ENCODE peak calls at places on chromosomes 13 and 19, in six cellular contexts. One of them, this sample, is unnamed. For H3K4me1, the result is how much of the 10 kb centered on the place peaks cover.

GRCh38 chr19:54209748-54210494 is 9.3 kb downstream of the RPS9 start:
- DNase-seq in CD8-positive, alpha-beta T cell: no peak
- DNase-seq in ovary: peak
- DNase-seq in K562: peak
- DNase-seq in GM23338: no peak
- DNase-seq in left lung: peak
- DNase-seq in this sample: no peak

GRCh38 chr19:49857834-49858590 is 7.1 kb downstream of the PTOV1 start:
- DNase-seq in K562: no peak
- DNase-seq in CD8-positive, alpha-beta T cell: no peak
- DNase-seq in left lung: peak
- DNase-seq in ovary: no peak
- DNase-seq in GM23338: no peak
- DNase-seq in this sample: no peak

GRCh38 chr13:24251525-24251924 is 57.9 kb upstream of the C1QTNF9 start:
- DNase-seq in CD8-positive, alpha-beta T cell: peak
- DNase-seq in ovary: no peak
- DNase-seq in GM23338: no peak
- DNase-seq in left lung: no peak
- DNase-seq in K562: no peak
- DNase-seq in this sample: no peak

GRCh38 chr19:39110263-39110967 is 15.2 kb upstream of the PAK4 start:
- DNase-seq in K562: peak
- DNase-seq in CD8-positive, alpha-beta T cell: peak
- DNase-seq in left lung: peak
- DNase-seq in ovary: peak
- DNase-seq in GM23338: peak
- DNase-seq in this sample: no peak

GRCh38 chr19:38658462-38659306 is 11.2 kb downstream of the ACTN4 start:
- DNase-seq in left lung: no peak
- DNase-seq in GM23338: no peak
- DNase-seq in ovary: peak
- DNase-seq in K562: no peak
- DNase-seq in CD8-positive, alpha-beta T cell: no peak
- DNase-seq in this sample: no peak

GRCh38 chr19:14763497-14764145 is 14.7 kb downstream of the ADGRE2 start:
- DNase-seq in GM23338: no peak
- DNase-seq in ovary: no peak
- DNase-seq in CD8-positive, alpha-beta T cell: no peak
- DNase-seq in K562: no peak
- DNase-seq in left lung: no peak
- DNase-seq in this sample: no peak

GRCh38 chr13:100315522-100315921 is 226.6 kb downstream of the PCCA start:
- DNase-seq in CD8-positive, alpha-beta T cell: no peak
- DNase-seq in K562: no peak
- DNase-seq in ovary: no peak
- DNase-seq in left lung: no peak
- DNase-seq in GM23338: no peak
- DNase-seq in this sample: no peak

GRCh38 chr13:65597839-65598818 is 1632.0 kb downstream of the PCDH9 start:
- DNase-seq in left lung: no peak
- DNase-seq in CD8-positive, alpha-beta T cell: no peak
- DNase-seq in ovary: no peak
- DNase-seq in K562: no peak
- DNase-seq in GM23338: no peak
- DNase-seq in this sample: no peak

GRCh38 chr19:18932216-18932841 is 8.7 kb downstream of the HOMER3 start:
- DNase-seq in left lung: peak
- DNase-seq in ovary: peak
- DNase-seq in K562: peak
- DNase-seq in GM23338: peak
- DNase-seq in CD8-positive, alpha-beta T cell: peak
- DNase-seq in this sample: no peak

GRCh38 chr13:109182777-109183465 is 553.5 kb downstream of the MYO16 start:
- DNase-seq in ovary: no peak
- DNase-seq in K562: no peak
- DNase-seq in CD8-positive, alpha-beta T cell: no peak
- DNase-seq in left lung: no peak
- DNase-seq in GM23338: peak
- DNase-seq in this sample: no peak

GRCh38 chr13:110540871-110541525 is 20.5 kb downstream of the RAB20 start:
- DNase-seq in K562: no peak
- DNase-seq in ovary: no peak
- DNase-seq in CD8-positive, alpha-beta T cell: no peak
- DNase-seq in left lung: no peak
- DNase-seq in GM23338: no peak
- DNase-seq in this sample: no peak

GRCh38 chr19:48085904-48086864 is 24.4 kb downstream of the PLA2G4C start:
- DNase-seq in CD8-positive, alpha-beta T cell: no peak
- DNase-seq in K562: no peak
- DNase-seq in left lung: no peak
- DNase-seq in GM23338: peak
- DNase-seq in ovary: no peak
- DNase-seq in this sample: no peak

GRCh38 chr19:7559102-7559501 is 23.6 kb downstream of the PNPLA6 start:
- DNase-seq in K562: no peak
- DNase-seq in left lung: no peak
- DNase-seq in ovary: no peak
- DNase-seq in CD8-positive, alpha-beta T cell: no peak
- DNase-seq in GM23338: no peak
- DNase-seq in this sample: no peak

GRCh38 chr19:362154-362553 is 17.6 kb upstream of the MIER2 start:
- DNase-seq in left lung: no peak
- DNase-seq in CD8-positive, alpha-beta T cell: no peak
- DNase-seq in GM23338: no peak
- DNase-seq in K562: no peak
- DNase-seq in ovary: no peak
- DNase-seq in this sample: no peak

GRCh38 chr19:39411006-39411831 is 1.2 kb upstream of the PLEKHG2 start:
- DNase-seq in ovary: no peak
- DNase-seq in K562: no peak
- DNase-seq in GM23338: no peak
- DNase-seq in CD8-positive, alpha-beta T cell: no peak
- DNase-seq in left lung: peak
- DNase-seq in this sample: no peak

GRCh38 chr13:23679214-23679613 is 109.0 kb downstream of the TNFRSF19 start:
- DNase-seq in GM23338: no peak
- DNase-seq in left lung: no peak
- DNase-seq in K562: no peak
- DNase-seq in CD8-positive, alpha-beta T cell: no peak
- DNase-seq in ovary: no peak
- DNase-seq in this sample: no peak

GRCh38 chr19:3124630-3125029 is 11.2 kb upstream of the GNA15 start:
- DNase-seq in CD8-positive, alpha-beta T cell: no peak
- DNase-seq in ovary: no peak
- DNase-seq in left lung: no peak
- DNase-seq in GM23338: no peak
- DNase-seq in K562: no peak
- DNase-seq in this sample: no peak

GRCh38 chr13:46575321-46575721 is 22.4 kb downstream of the LRCH1 start:
- DNase-seq in CD8-positive, alpha-beta T cell: no peak
- DNase-seq in GM23338: no peak
- DNase-seq in K562: no peak
- DNase-seq in left lung: no peak
- DNase-seq in ovary: no peak
- DNase-seq in this sample: no peak

GRCh38 chr13:53368948-53369347 is 340.3 kb downstream of the OLFM4 start:
- DNase-seq in left lung: no peak
- DNase-seq in CD8-positive, alpha-beta T cell: no peak
- DNase-seq in ovary: no peak
- DNase-seq in K562: no peak
- DNase-seq in GM23338: peak
- DNase-seq in this sample: no peak

GRCh38 chr13:28337196-28338045 is 157.5 kb downstream of the FLT1 start:
- DNase-seq in K562: no peak
- DNase-seq in left lung: no peak
- DNase-seq in ovary: no peak
- DNase-seq in GM23338: no peak
- DNase-seq in CD8-positive, alpha-beta T cell: no peak
- DNase-seq in this sample: no peak

GRCh38 chr19:54415208-54415900 is at the start of gene TTYH1:
- DNase-seq in left lung: no peak
- DNase-seq in GM23338: peak
- DNase-seq in CD8-positive, alpha-beta T cell: peak
- DNase-seq in ovary: no peak
- DNase-seq in K562: peak
- DNase-seq in this sample: no peak

GRCh38 chr19:45154064-45154827 is 6.5 kb downstream of the NKPD1 start:
- DNase-seq in CD8-positive, alpha-beta T cell: no peak
- DNase-seq in ovary: peak
- DNase-seq in left lung: no peak
- DNase-seq in GM23338: no peak
- DNase-seq in K562: peak
- DNase-seq in this sample: no peak

GRCh38 chr13:59843040-59843439 is 320.7 kb downstream of the DIAPH3 start:
- DNase-seq in GM23338: peak
- DNase-seq in K562: no peak
- DNase-seq in left lung: no peak
- DNase-seq in CD8-positive, alpha-beta T cell: no peak
- DNase-seq in ovary: no peak
- DNase-seq in this sample: no peak

GRCh38 chr19:46863818-46864629 is 3.2 kb downstream of the ARHGAP35 start:
- DNase-seq in CD8-positive, alpha-beta T cell: no peak
- DNase-seq in GM23338: peak
- DNase-seq in left lung: peak
- DNase-seq in ovary: no peak
- DNase-seq in K562: no peak
- DNase-seq in this sample: no peak

GRCh38 chr19:45630463-45630862 is 8.7 kb downstream of the EML2 start:
- DNase-seq in ovary: no peak
- DNase-seq in left lung: no peak
- DNase-seq in GM23338: peak
- DNase-seq in K562: no peak
- DNase-seq in CD8-positive, alpha-beta T cell: no peak
- DNase-seq in this sample: no peak

GRCh38 chr19:8397746-8398721 is 7.9 kb downstream of the RAB11B start:
- DNase-seq in ovary: no peak
- DNase-seq in GM23338: no peak
- DNase-seq in K562: no peak
- DNase-seq in left lung: no peak
- DNase-seq in CD8-positive, alpha-beta T cell: no peak
- DNase-seq in this sample: no peak

GRCh38 chr19:13029301-13029880 is 34.1 kb downstream of the NFIX start:
- DNase-seq in left lung: no peak
- DNase-seq in GM23338: no peak
- DNase-seq in K562: no peak
- DNase-seq in ovary: no peak
- DNase-seq in CD8-positive, alpha-beta T cell: no peak
- DNase-seq in this sample: no peak

DNA sequence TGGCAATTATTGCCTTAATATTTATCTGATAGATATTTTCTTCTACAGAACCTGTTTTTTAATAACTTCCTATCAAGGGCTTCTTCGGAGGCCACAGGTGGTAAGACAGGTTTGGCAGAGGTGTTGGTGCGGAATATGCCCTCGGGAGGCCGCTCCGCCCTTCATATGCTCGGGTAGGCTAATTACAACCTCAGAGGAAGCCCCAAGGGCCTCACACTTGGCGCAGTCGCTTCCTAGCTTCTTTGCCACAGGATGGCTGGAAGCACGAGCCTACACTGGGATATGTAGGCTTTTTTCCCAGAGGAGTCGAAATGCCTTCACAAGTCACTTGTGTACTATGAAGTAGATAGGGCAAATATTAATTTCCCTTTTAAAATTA is 68.8 kb downstream of the LMO7 start:
- DNase-seq in CD8-positive, alpha-beta T cell: no peak
- DNase-seq in K562: no peak
- DNase-seq in left lung: peak
- DNase-seq in ovary: no peak
- DNase-seq in GM23338: peak
- DNase-seq in this sample: no peak
- TF ChIP-seq CTCF in CD8-positive, alpha-beta T cell: no peak
- TF ChIP-seq CTCF in K562: no peak
- TF ChIP-seq CTCF in left lung: no peak
- TF ChIP-seq CTCF in ovary: no peak
- TF ChIP-seq CTCF in GM23338: no peak
- TF ChIP-seq CTCF in this sample: no peak

GRCh38 chr13:50915562-50915961 is 6.0 kb downstream of the RNASEH2B start:
- DNase-seq in ovary: no peak
- DNase-seq in left lung: no peak
- DNase-seq in CD8-positive, alpha-beta T cell: no peak
- DNase-seq in K562: peak
- DNase-seq in GM23338: peak
- DNase-seq in this sample: no peak
- H3K4me1 ChIP-seq in ovary: under half
- H3K4me1 ChIP-seq in left lung: under half
- H3K4me1 ChIP-seq in CD8-positive, alpha-beta T cell: half or more
- H3K4me1 ChIP-seq in K562: under half
- H3K4me1 ChIP-seq in GM23338: under half
- H3K4me1 ChIP-seq in this sample: under half

GRCh38 chr13:85386424-85386823 is 412.8 kb downstream of the SLITRK6 start:
- DNase-seq in left lung: no peak
- DNase-seq in ovary: no peak
- DNase-seq in GM23338: no peak
- DNase-seq in K562: no peak
- DNase-seq in CD8-positive, alpha-beta T cell: no peak
- DNase-seq in this sample: no peak
- H3K4me3 ChIP-seq in left lung: no peak
- H3K4me3 ChIP-seq in ovary: no peak
- H3K4me3 ChIP-seq in GM23338: no peak
- H3K4me3 ChIP-seq in K562: no peak
- H3K4me3 ChIP-seq in CD8-positive, alpha-beta T cell: no peak
- H3K4me3 ChIP-seq in this sample: no peak

DNA sequence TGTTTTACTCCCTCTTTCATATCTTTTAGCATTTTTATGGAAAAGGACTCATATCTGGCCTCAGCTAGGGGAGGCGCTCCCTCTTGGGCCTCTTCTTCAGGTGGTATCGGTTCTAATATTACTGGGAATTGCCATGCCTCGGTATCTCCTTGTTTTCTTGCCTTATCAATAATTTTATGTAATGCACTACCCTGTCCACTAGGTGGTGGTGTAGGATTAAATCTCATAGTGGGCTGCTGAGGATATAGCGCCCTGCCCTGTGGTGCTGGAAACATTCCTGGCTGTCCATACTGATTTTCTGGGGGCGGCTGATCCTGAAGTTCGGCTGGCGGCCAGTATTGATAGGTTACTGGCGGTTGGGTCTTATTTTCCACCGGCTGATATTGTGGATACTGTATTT is 35.8 kb downstream of the ZNF420 start:
- DNase-seq in K562: peak
- DNase-seq in left lung: no peak
- DNase-seq in GM23338: peak
- DNase-seq in CD8-positive, alpha-beta T cell: no peak
- DNase-seq in ovary: no peak
- DNase-seq in this sample: no peak
- TF ChIP-seq CTCF in K562: peak
- TF ChIP-seq CTCF in left lung: no peak
- TF ChIP-seq CTCF in GM23338: peak
- TF ChIP-seq CTCF in CD8-positive, alpha-beta T cell: no peak
- TF ChIP-seq CTCF in ovary: no peak
- TF ChIP-seq CTCF in this sample: no peak

GRCh38 chr19:34273121-34273845 is 18.9 kb downstream of the GARRE1 start:
- DNase-seq in left lung: no peak
- DNase-seq in GM23338: no peak
- DNase-seq in ovary: no peak
- DNase-seq in K562: no peak
- DNase-seq in CD8-positive, alpha-beta T cell: no peak
- DNase-seq in this sample: no peak
- H3K4me1 ChIP-seq in left lung: under half
- H3K4me1 ChIP-seq in GM23338: under half
- H3K4me1 ChIP-seq in ovary: under half
- H3K4me1 ChIP-seq in K562: under half
- H3K4me1 ChIP-seq in CD8-positive, alpha-beta T cell: half or more
- H3K4me1 ChIP-seq in this sample: under half

GRCh38 chr13:113815151-113816058 is 48.5 kb downstream of the GAS6 start:
- DNase-seq in ovary: no peak
- DNase-seq in left lung: no peak
- DNase-seq in GM23338: no peak
- DNase-seq in CD8-positive, alpha-beta T cell: no peak
- DNase-seq in K562: no peak
- DNase-seq in this sample: no peak
- H3K4me3 ChIP-seq in ovary: no peak
- H3K4me3 ChIP-seq in left lung: no peak
- H3K4me3 ChIP-seq in GM23338: no peak
- H3K4me3 ChIP-seq in CD8-positive, alpha-beta T cell: peak
- H3K4me3 ChIP-seq in K562: peak
- H3K4me3 ChIP-seq in this sample: peak